ENCODE peak calls at places on chromosomes 16 and 17, in nine cellular contexts. I is adrenal gland, C is pancreas, Z is ovary, Q is psoas muscle, W is uterus, S is heart right ventricle, R is RWPE1, L is spleen. P is an unnamed sample.
A peak's percentile ranks its signal among the peaks of the same experiment; 100 is the strongest.

GRCh38 chr17:68089881-68090280 is 54.3 kb downstream of the KPNA2 start:
- DNase-seq in R (no peak), W (no peak), Z (no peak), L (no peak), C (no peak), Q (no peak), S (peak; percentile 72), I (peak; percentile 83), P (no peak)

GRCh38 chr16:19843371-19843770 is 41.3 kb downstream of the GPRC5B start:
- DNase-seq in R (no peak), L (no peak), Z (no peak), Q (no peak), W (no peak), I (no peak), S (no peak), C (no peak), P (no peak)

GRCh38 chr17:53574038-53574437 is 248.7 kb upstream of the KIF2B start:
- DNase-seq in Q (no peak), R (no peak), L (no peak), C (no peak), I (no peak), W (no peak), Z (no peak), S (no peak), P (no peak)

GRCh38 chr17:48052956-48053757 is 5.0 kb downstream of the NFE2L1 start:
- DNase-seq in S (peak; percentile 91), R (no peak), Z (peak; percentile 89), Q (peak; percentile 86), C (no peak), L (peak; percentile 78), W (peak; percentile 83), I (peak; percentile 93), P (no peak)

GRCh38 chr17:50679008-50679544 is 28.6 kb downstream of the ANKRD40 start:
- DNase-seq in S (no peak), I (no peak), W (no peak), L (no peak), Q (no peak), C (no peak), Z (no peak), R (no peak), P (no peak)

GRCh38 chr16:67885976-67886375 is 1.3 kb downstream of the NRN1L start:
- DNase-seq in L (no peak), Q (no peak), W (no peak), Z (no peak), S (no peak), R (no peak), I (no peak), C (no peak), P (no peak)

GRCh38 chr16:15647615-15648014 is 2.4 kb upstream of the NDE1 start:
- DNase-seq in W (no peak), C (no peak), L (no peak), Z (no peak), R (no peak), S (no peak), I (no peak), Q (no peak), P (no peak)

GRCh38 chr17:67125417-67125816 is 81.1 kb downstream of the CACNG1 start:
- DNase-seq in S (no peak), L (no peak), C (no peak), I (no peak), W (no peak), R (no peak), Q (no peak), Z (no peak), P (no peak)

GRCh38 chr17:68640601-68641000 is 39.4 kb upstream of the FAM20A start:
- DNase-seq in W (no peak), R (no peak), C (no peak), Z (no peak), I (no peak), L (no peak), S (no peak), Q (no peak), P (no peak)

GRCh38 chr17:29154516-29155234 is 25.5 kb downstream of the MYO18A start:
- DNase-seq in Z (no peak), R (no peak), S (no peak), I (peak; percentile 71), L (no peak), W (no peak), C (no peak), Q (no peak), P (no peak)

GRCh38 chr17:77253611-77254051 is 112.9 kb downstream of the SEC14L1 start:
- DNase-seq in C (no peak), Z (no peak), R (no peak), I (no peak), W (no peak), Q (no peak), S (no peak), L (no peak), P (no peak)

GRCh38 chr17:80978499-80979497 is 12.8 kb upstream of the CHMP6 start:
- DNase-seq in R (no peak), Q (no peak), I (no peak), L (peak; percentile 75), C (no peak), W (no peak), S (no peak), Z (no peak), P (no peak)

GRCh38 chr17:44121206-44121605 is 2.2 kb downstream of the HDAC5 start:
- DNase-seq in W (no peak), C (no peak), Q (no peak), Z (no peak), S (no peak), R (no peak), I (no peak), L (no peak), P (no peak)

GRCh38 chr17:57408064-57408811 is 151.9 kb downstream of the MSI2 start:
- DNase-seq in R (no peak), Q (no peak), Z (no peak), W (no peak), L (no peak), S (no peak), I (no peak), C (no peak), P (no peak)

GRCh38 chr17:43444223-43445008 is 39.4 kb upstream of the DHX8 start:
- DNase-seq in C (no peak), Z (no peak), L (no peak), S (no peak), I (no peak), W (no peak), R (peak; percentile 57), Q (no peak), P (no peak)

GRCh38 chr17:40090234-40091111 is 9.9 kb downstream of the NR1D1 start:
- DNase-seq in C (no peak), I (no peak), L (no peak), Q (no peak), Z (peak; percentile 69), W (peak; percentile 72), R (no peak), S (peak; percentile 71), P (no peak)

GRCh38 chr17:78257810-78258322 is 26.4 kb downstream of the TMEM235 start:
- DNase-seq in L (peak; percentile 91), R (no peak), Q (no peak), Z (peak; percentile 72), I (no peak), W (no peak), C (no peak), S (no peak), P (no peak)
- H3K27ac ChIP-seq in L (peak overlapping the region; percentile 77), R (no peak overlapping the region), Q (peak overlapping the region; percentile 63), Z (no peak overlapping the region), I (no peak overlapping the region), W (no peak overlapping the region), C (no peak overlapping the region), S (no peak overlapping the region), P (peak overlapping the region; percentile 32)

DNA sequence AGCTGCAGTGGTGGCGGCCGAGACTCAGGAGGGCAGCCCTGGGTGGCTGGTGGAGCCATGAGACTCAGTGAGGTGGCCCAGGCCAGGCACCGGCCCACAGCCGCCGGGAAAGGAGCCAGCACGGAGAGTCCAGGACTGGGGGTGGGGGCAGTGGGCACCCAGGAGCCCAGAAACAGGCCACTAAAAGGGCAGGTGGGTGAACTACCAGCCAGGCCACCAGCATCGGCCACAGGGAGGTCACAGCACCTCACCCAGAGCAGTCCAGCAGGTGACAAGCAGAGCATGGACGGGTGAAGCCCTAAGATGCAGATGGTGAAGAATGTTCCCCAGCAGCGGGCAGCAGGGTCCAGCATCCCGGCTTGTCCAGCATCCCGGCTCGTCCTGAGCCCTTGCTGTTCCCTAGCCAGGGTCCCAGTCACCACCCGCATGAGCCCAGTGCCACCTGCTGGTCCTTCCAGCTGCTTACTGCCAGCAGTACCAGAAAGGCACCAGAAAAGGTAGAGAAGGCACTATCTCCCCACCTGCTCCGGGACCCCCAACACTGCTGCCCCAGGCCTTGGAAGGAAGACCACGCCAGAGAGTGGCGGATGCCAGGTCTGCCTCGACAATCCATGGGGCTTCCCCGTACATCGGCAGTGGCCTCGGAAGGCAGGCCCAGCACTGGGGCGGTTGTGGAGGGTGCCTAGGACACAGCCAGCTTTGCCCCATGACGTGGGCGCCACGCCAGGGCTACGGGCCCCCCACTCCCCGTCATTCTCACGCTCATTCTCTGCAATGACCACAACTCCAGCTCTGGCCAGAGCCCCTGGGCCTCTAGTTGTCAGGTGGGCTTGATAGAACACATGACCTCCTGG is 1.6 kb downstream of the CENPX start:
- DNase-seq in R (peak; percentile 56), I (peak; percentile 89), S (peak; percentile 62), Z (peak; percentile 73), C (peak; percentile 79), W (peak; percentile 72), L (no peak), Q (peak; percentile 74), P (peak; percentile 61)
- TF ChIP-seq CTCF in R (peak; percentile 92), I (peak; percentile 70), S (peak; percentile 67), Z (peak; percentile 13), C (peak; percentile 15), W (peak; percentile 84), L (peak; percentile 47), Q (peak; percentile 77), P (peak; percentile 61)

GRCh38 chr17:75695141-75695829 is 26.0 kb upstream of the ITGB4 start:
- DNase-seq in R (no peak), I (no peak), Q (no peak), Z (no peak), W (no peak), S (no peak), C (no peak), L (no peak), P (no peak)

GRCh38 chr17:75697651-75698291 is 23.5 kb upstream of the ITGB4 start:
- DNase-seq in S (no peak), C (no peak), R (no peak), L (no peak), Q (no peak), W (no peak), I (no peak), Z (no peak), P (no peak)

GRCh38 chr17:75693500-75694481 is 26.7 kb downstream of the SAP30BP start:
- DNase-seq in I (peak; percentile 25), L (peak; percentile 65), R (peak; percentile 63), Z (no peak), Q (peak; percentile 78), W (peak; percentile 64), S (peak; percentile 78), C (peak; percentile 60), P (no peak)

GRCh38 chr17:75694536-75694935 is 26.7 kb upstream of the ITGB4 start:
- DNase-seq in W (no peak), S (no peak), Z (no peak), I (no peak), L (peak; percentile 31), Q (no peak), R (no peak), C (no peak), P (no peak)

GRCh38 chr17:75695830-75696271 is 25.4 kb upstream of the ITGB4 start:
- DNase-seq in I (no peak), Z (no peak), Q (peak; percentile 65), W (no peak), S (peak; percentile 54), C (no peak), L (no peak), R (no peak), P (no peak)
- H3K27ac ChIP-seq in I (no peak overlapping the region), Z (no peak overlapping the region), Q (peak overlapping the region; percentile 85), W (no peak overlapping the region), S (no peak overlapping the region), C (no peak overlapping the region), L (no peak overlapping the region), R (peak overlapping the region; percentile 100), P (no peak overlapping the region)

GRCh38 chr16:5056347-5056746 is 9.4 kb downstream of the C16orf89 start:
- DNase-seq in L (peak; percentile 80), Q (no peak), W (no peak), R (no peak), I (peak; percentile 31), S (no peak), C (no peak), Z (no peak), P (peak; percentile 60)
- TF ChIP-seq CTCF in L (peak; percentile 9), Q (no peak), W (no peak), R (no peak), I (peak; percentile 26), S (peak; percentile 23), C (no peak), Z (no peak), P (peak; percentile 35)

P was measured in CD8-positive, alpha-beta T cell.